ENCODE peak calls at places on chromosomes 2 and 18, in ten cellular contexts. P is HCT116; T is stimulated activated naive B cell treated with anti-CD40 and anti-IgM and Interleukin-4, amounts not matched to agents 10 μg/mL and 1 μg/mL and 100 μg/mL, for 72 hours; N is heart right ventricle; L is left colon; J is mucosa of descending colon; I is activated naive CD8-positive, alpha-beta T cell treated with anti-CD3 and anti-CD28 coated beads, Interleukin-2, amount 10 ng/mL, durations not matched to agents 7 days and 5 days; X is activated B cell treated with CpG ODN at 0.5 μM for 24 hours; W is activated CD8-positive, alpha-beta memory T cell treated with anti-CD3 and anti-CD28 coated beads, Interleukin-2, amount 10 ng/mL, durations not matched to agents 7 days and 5 days; H is sciatic nerve. B is an unnamed sample.

GRCh38 chr2:235139956-235140800 is 188.4 kb downstream of the SH3BP4 start:
- ATAC-seq in W (no peak), N (no peak), I (no peak), T (no peak), H (no peak), L (no peak), X (no peak), P (no peak), J (no peak), B (no peak)

GRCh38 chr2:8486141-8486540 is 195.7 kb upstream of the ID2 start:
- ATAC-seq in H (no peak), I (no peak), W (peak), X (no peak), P (no peak), N (no peak), T (no peak), L (no peak), J (no peak), B (no peak)

GRCh38 chr18:50870138-50870845 is 8.6 kb upstream of the ME2 start:
- ATAC-seq in P (peak), I (no peak), T (no peak), W (no peak), X (no peak), N (no peak), H (no peak), L (peak), J (peak), B (no peak)

GRCh38 chr2:101912545-101912944 is 79.2 kb upstream of the IL1R2 start:
- ATAC-seq in T (peak), L (no peak), H (no peak), N (no peak), J (peak), W (no peak), X (peak), P (no peak), I (no peak), B (no peak)

GRCh38 chr18:8951491-8951890 is 151.0 kb upstream of the NDUFV2 start:
- ATAC-seq in I (peak), T (peak), J (peak), N (no peak), W (no peak), L (no peak), H (no peak), P (no peak), X (peak), B (no peak)

GRCh38 chr2:212915121-212915782 is 236.2 kb downstream of the IKZF2 start:
- ATAC-seq in I (no peak), P (no peak), W (no peak), N (no peak), T (peak), X (no peak), J (peak), H (no peak), L (peak), B (no peak)

GRCh38 chr2:27737676-27738348 is 33.7 kb upstream of the MRPL33 start:
- ATAC-seq in P (no peak), I (no peak), W (no peak), N (peak), J (peak), H (no peak), L (peak), X (no peak), T (no peak), B (peak)

GRCh38 chr2:18149660-18150246 is 271.3 kb downstream of the KCNS3 start:
- ATAC-seq in H (no peak), W (no peak), T (peak), N (no peak), P (peak), X (no peak), L (no peak), J (peak), I (no peak), B (peak)

GRCh38 chr2:169469952-169470572 is 9.2 kb upstream of the BBS5 start:
- ATAC-seq in X (peak), W (peak), H (no peak), P (no peak), I (peak), J (no peak), L (no peak), N (no peak), T (no peak), B (no peak)

GRCh38 chr2:183937220-183937619 is 661.1 kb upstream of the ZNF804A start:
- ATAC-seq in P (no peak), J (no peak), I (no peak), T (no peak), N (no peak), X (no peak), H (no peak), L (no peak), W (no peak), B (no peak)

GRCh38 chr2:232365621-232366321 is 12.8 kb upstream of the ALPP start:
- ATAC-seq in J (peak), T (peak), P (peak), H (peak), N (peak), X (no peak), W (peak), L (peak), I (peak), B (peak)

GRCh38 chr2:26696352-26696816 is 3.9 kb downstream of the KCNK3 start:
- ATAC-seq in I (no peak), J (peak), X (no peak), N (no peak), L (no peak), H (no peak), T (no peak), P (peak), W (no peak), B (no peak)

GRCh38 chr2:154507186-154507585 is 191.3 kb upstream of the KCNJ3 start:
- ATAC-seq in X (no peak), T (no peak), W (no peak), J (no peak), N (no peak), P (peak), H (no peak), L (no peak), I (no peak), B (no peak)

GRCh38 chr2:15369129-15369528 is 192.0 kb downstream of the NBAS start:
- ATAC-seq in T (peak), X (no peak), P (no peak), H (no peak), L (no peak), W (no peak), N (no peak), I (no peak), J (no peak), B (no peak)

GRCh38 chr18:44803019-44803650 is 122.4 kb downstream of the SETBP1 start:
- ATAC-seq in H (peak), P (no peak), J (peak), W (no peak), I (no peak), L (peak), T (peak), X (no peak), N (peak), B (peak)

GRCh38 chr2:16650287-16651249 is 15.1 kb downstream of the CYRIA start:
- ATAC-seq in W (no peak), T (peak), J (peak), H (peak), N (no peak), P (no peak), X (peak), I (no peak), L (peak), B (peak)

GRCh38 chr2:238296638-238297457 is 8.4 kb upstream of the PER2 start:
- ATAC-seq in I (no peak), T (no peak), N (no peak), W (no peak), X (no peak), J (no peak), L (no peak), H (no peak), P (no peak), B (no peak)

GRCh38 chr2:16277117-16277516 is 336.8 kb downstream of the MYCN start:
- ATAC-seq in L (no peak), I (no peak), W (no peak), T (peak), H (no peak), P (no peak), N (no peak), X (no peak), J (no peak), B (no peak)

GRCh38 chr2:169768262-169768995 is 30.2 kb upstream of the SSB start:
- ATAC-seq in T (peak), W (peak), N (peak), X (no peak), I (peak), H (peak), J (peak), P (no peak), L (peak), B (no peak)

GRCh38 chr18:51448949-51449348 is 251.5 kb upstream of the MEX3C start:
- ATAC-seq in L (no peak), P (no peak), I (no peak), T (no peak), H (no peak), X (no peak), N (peak), J (no peak), W (no peak), B (no peak)

GRCh38 chr2:241858206-241859016 is at the start of gene PDCD1:
- ATAC-seq in P (peak), H (peak), W (peak), X (peak), N (peak), L (peak), J (peak), T (peak), I (peak), B (no peak)